ENCODE peak calls at places on chromosomes 11 and 22, in six cellular contexts. G, N, R, E, L and A are unnamed samples.

GRCh38 chr22:20951151-20951931 is 15.7 kb upstream of the AIFM3 start:
- DNase-seq in G (no peak), N (no peak), R (no peak), E (no peak), L (no peak), A (no peak)

GRCh38 chr11:63802637-63803414 is 10.4 kb upstream of the SPINDOC start:
- DNase-seq in G (no peak), N (no peak), R (no peak), E (no peak), L (no peak), A (peak)

GRCh38 chr22:22076937-22077703 is 94.5 kb upstream of the TOP3B start:
- DNase-seq in G (no peak), N (no peak), R (no peak), E (no peak), L (no peak), A (no peak)

GRCh38 chr11:99199336-99199735 is 178.6 kb downstream of the CNTN5 start:
- DNase-seq in G (no peak), N (no peak), R (no peak), E (no peak), L (no peak), A (no peak)

GRCh38 chr11:83054904-83055380 is 16.8 kb downstream of the RAB30 start:
- DNase-seq in G (peak), N (no peak), R (no peak), E (peak), L (no peak), A (peak)

GRCh38 chr22:32204211-32204855 is 540 bp downstream of the RFPL2 start:
- DNase-seq in G (no peak), N (no peak), R (no peak), E (no peak), L (no peak), A (no peak)

GRCh38 chr11:112247198-112247597 is 13.5 kb downstream of the PLET1 start:
- DNase-seq in G (no peak), N (no peak), R (no peak), E (no peak), L (no peak), A (no peak)

GRCh38 chr11:14451825-14452224 is 47.8 kb downstream of the COPB1 start:
- DNase-seq in G (no peak), N (no peak), R (no peak), E (peak), L (no peak), A (peak)

GRCh38 chr11:65786008-65786785 is 666 bp upstream of the OVOL1 start:
- DNase-seq in G (no peak), N (no peak), R (no peak), E (no peak), L (no peak), A (no peak)

GRCh38 chr22:45341503-45341902 is 31.8 kb downstream of the FAM118A start:
- DNase-seq in G (no peak), N (no peak), R (no peak), E (no peak), L (no peak), A (peak)

GRCh38 chr11:127042445-127042844 is 41.9 kb upstream of the KIRREL3 start:
- DNase-seq in G (no peak), N (no peak), R (no peak), E (no peak), L (no peak), A (no peak)

GRCh38 chr11:92453055-92453454 is 228.4 kb downstream of the FAT3 start:
- DNase-seq in G (no peak), N (no peak), R (no peak), E (no peak), L (no peak), A (peak)

GRCh38 chr11:117064275-117064674 is 34.0 kb downstream of the SIK3 start:
- DNase-seq in G (peak), N (no peak), R (no peak), E (no peak), L (no peak), A (no peak)

GRCh38 chr22:27057717-27058116 is 400.3 kb downstream of the MIAT start:
- DNase-seq in G (no peak), N (no peak), R (no peak), E (no peak), L (no peak), A (no peak)

GRCh38 chr11:35781342-35782171 is 119.0 kb downstream of the TRIM44 start:
- DNase-seq in G (no peak), N (no peak), R (no peak), E (no peak), L (no peak), A (no peak)

GRCh38 chr22:48210812-48211211 is 1448.4 kb downstream of the TBC1D22A start:
- DNase-seq in G (no peak), N (no peak), R (no peak), E (no peak), L (no peak), A (no peak)

GRCh38 chr22:44130076-44130711 is 50.5 kb upstream of the PARVG start:
- DNase-seq in G (no peak), N (no peak), R (no peak), E (no peak), L (no peak), A (no peak)

DNA sequence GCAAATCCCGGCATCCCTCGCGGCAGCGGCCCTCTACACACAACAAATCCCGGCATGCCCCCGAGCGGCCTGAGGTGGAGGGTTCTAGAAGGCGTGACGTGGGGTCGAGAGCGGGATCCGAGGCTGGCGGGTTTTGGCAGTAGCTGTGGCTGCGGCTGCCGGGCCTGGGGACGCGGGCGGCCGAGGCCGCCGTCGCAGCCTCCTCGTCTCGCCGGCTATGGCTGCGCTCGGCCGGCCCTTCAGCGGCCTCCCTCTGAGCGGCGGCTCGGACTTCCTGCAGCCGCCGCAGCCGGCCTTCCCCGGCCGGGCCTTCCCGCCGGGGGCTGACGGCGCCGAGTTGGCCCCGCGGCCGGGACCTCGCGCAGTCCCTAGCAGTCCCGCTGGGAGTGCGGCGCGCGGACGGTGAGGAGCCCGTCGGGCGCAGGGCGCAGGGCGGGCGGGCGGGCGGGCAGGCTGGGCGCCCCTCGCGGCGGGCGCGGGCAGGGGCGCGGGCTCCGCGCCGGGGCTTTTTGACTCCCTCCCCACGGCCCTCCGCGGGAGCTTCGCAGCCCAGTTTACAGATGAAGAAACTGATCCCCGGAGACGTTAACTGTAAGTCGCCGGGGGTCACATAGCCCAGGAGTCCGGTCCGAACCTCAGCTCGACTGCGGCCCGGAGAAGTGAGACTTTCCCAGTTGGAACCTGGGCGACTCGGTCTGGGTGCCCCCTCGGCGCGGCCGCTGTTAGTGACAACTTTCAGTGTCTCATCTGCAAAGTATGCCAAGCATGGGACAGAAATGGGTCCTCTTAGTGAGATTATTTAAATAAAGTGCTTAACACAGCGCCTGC is at the start of gene CCDC117:
- DNase-seq in G (peak), N (peak), R (peak), E (peak), L (peak), A (peak)
- TF ChIP-seq CTCF in G (peak), N (peak), R (peak), E (peak), L (no peak), A (peak)

GRCh38 chr11:33830903-33831648 is 56.8 kb upstream of the FBXO3 start:
- DNase-seq in G (no peak), N (no peak), R (no peak), E (no peak), L (no peak), A (no peak)

GRCh38 chr11:33829430-33830141 is 55.3 kb upstream of the FBXO3 start:
- DNase-seq in G (peak), N (peak), R (peak), E (peak), L (peak), A (peak)

GRCh38 chr11:33832676-33833075 is 58.4 kb upstream of the FBXO3 start:
- DNase-seq in G (no peak), N (no peak), R (no peak), E (no peak), L (no peak), A (no peak)

DNA sequence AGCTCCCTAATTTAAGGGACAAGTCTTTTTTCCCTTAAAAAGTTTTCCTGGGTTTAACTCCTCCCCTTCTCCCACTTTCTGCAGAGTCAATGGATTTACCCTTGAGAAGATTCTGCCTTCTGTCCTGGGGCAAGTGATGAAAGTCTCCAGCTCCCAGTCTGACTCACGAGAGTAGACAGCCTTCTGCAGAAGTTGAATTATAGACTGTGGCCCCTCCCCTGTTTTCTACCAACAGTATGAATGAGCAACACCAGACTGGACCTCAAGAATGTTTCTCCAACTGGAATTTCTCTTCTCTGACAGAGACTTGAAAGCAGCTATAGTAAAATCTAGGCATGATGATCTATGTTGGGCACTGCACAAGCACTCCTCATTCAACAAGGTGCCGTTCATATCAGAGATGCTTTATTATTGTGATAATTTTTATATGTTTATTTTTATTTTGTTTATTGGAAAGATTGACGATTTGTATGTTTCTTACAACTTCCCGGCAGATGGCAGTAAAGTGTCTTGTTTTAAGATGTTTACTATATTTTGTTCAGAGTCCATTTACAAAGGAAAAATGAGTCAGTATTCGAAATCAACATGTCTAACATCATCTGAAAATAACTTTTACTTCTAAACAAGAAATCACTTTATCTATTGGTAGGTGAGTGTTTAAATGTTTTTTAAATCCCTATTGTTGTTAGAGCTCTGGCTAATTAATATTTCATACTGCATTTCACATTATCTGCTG is 56.6 kb downstream of the LMO2 start:
- DNase-seq in G (peak), N (no peak), R (no peak), E (peak), L (no peak), A (peak)
- TF ChIP-seq CTCF in G (peak), N (peak), R (no peak), E (peak), L (no peak), A (no peak)

DNA sequence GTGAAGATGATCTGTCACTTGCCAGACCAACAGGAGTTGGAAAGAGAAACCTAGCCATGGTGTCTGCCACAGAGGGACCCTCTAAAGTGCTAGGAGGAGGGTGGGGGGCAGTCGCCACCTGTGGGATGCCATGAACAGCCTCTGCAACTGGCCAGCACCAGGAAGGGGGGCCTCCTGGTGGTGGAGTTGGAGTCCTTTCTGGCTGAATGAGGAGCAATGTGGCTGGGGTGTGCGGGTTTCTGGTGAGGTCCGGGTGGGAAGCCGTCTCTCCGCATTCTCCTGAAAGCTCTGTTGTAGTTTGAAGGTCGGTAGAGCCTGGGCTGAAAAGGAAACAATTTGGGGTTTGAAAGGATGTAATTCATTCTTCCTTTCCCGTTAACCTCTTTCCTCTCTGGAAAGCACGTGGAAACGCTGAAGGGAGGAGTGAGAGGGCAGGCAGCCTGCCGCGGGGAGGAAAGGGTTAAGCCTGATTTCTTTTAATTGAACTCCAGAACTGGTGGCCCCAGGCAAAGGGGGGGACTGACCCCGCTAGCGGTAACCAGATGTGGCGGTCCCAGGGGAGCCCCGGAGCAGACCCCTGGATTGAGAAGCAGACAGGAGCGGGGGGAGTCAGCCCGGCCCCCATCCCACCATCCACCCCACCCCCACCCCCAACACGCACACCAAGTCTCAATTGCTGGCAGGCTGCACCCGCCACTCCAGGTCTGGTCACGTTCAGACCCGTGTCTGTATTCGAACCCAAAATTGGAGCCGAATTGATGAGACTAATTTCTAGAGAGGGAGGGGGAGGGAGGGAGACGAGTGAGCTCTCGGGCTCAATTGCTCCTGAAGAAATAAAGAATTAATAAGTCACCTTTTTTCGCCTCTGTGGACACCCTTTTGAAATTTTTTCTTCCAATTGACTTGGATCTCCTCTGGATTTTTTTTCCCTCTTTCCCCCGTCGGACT is 1.8 kb upstream of the FLI1 start:
- DNase-seq in G (no peak), N (no peak), R (no peak), E (no peak), L (no peak), A (no peak)
- TF ChIP-seq CTCF in G (peak), N (no peak), R (peak), E (peak), L (no peak), A (no peak)

GRCh38 chr11:70127653-70128434 is 49.7 kb downstream of the ANO1 start:
- DNase-seq in G (no peak), N (no peak), R (no peak), E (no peak), L (no peak), A (no peak)

GRCh38 chr11:70129051-70129592 is 51.0 kb downstream of the ANO1 start:
- DNase-seq in G (no peak), N (no peak), R (no peak), E (no peak), L (no peak), A (no peak)

GRCh38 chr11:70124321-70125061 is 46.4 kb downstream of the ANO1 start:
- DNase-seq in G (no peak), N (no peak), R (no peak), E (no peak), L (no peak), A (no peak)

GRCh38 chr11:70128435-70128906 is 50.4 kb downstream of the ANO1 start:
- DNase-seq in G (no peak), N (no peak), R (no peak), E (no peak), L (no peak), A (no peak)

DNA sequence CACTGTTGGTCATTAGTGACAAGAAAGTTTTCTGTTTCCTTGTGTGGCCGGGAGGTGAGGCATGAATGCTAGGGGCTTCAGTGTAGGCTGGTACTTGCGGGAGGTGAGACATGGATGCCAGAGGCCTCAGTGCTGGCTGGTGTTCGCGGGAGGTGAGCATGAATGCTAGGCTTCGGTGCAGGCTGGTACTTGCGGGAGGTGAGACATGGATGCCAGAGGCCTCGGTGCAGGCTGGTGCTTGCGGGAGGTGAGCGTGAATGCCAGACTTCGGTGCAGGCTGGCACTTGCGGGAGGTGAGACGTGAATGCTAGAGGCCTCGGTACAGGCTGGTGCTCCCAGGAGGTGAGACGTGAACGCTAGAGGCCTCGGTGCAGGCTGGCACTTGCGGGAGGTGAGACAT is 48.4 kb downstream of the ANO1 start:
- DNase-seq in G (no peak), N (no peak), R (no peak), E (no peak), L (no peak), A (no peak)
- TF ChIP-seq CTCF in G (no peak), N (no peak), R (no peak), E (no peak), L (no peak), A (no peak)

GRCh38 chr11:60914620-60915249 is 777 bp downstream of the TMEM109 start:
- DNase-seq in G (peak), N (no peak), R (no peak), E (peak), L (no peak), A (peak)

GRCh38 chr11:60916669-60917206 is 2.8 kb downstream of the TMEM109 start:
- DNase-seq in G (no peak), N (no peak), R (no peak), E (no peak), L (no peak), A (no peak)

GRCh38 chr11:60917267-60917666 is 3.3 kb downstream of the TMEM109 start:
- DNase-seq in G (no peak), N (no peak), R (no peak), E (no peak), L (no peak), A (no peak)

GRCh38 chr11:60913793-60914619 is at the start of gene TMEM109:
- DNase-seq in G (peak), N (peak), R (peak), E (peak), L (peak), A (peak)

GRCh38 chr11:60915250-60915914 is 1.4 kb downstream of the TMEM109 start:
- DNase-seq in G (peak), N (peak), R (no peak), E (peak), L (peak), A (peak)
- TF ChIP-seq CTCF in G (peak), N (no peak), R (peak), E (peak), L (no peak), A (peak)

GRCh38 chr11:31237819-31238771 is 131.4 kb downstream of the DCDC1 start:
- DNase-seq in G (no peak), N (no peak), R (no peak), E (no peak), L (no peak), A (no peak)

GRCh38 chr11:31236052-31236652 is 133.4 kb downstream of the DCDC1 start:
- DNase-seq in G (peak), N (no peak), R (no peak), E (peak), L (no peak), A (no peak)

GRCh38 chr11:31233425-31233824 is 136.1 kb downstream of the DCDC1 start:
- DNase-seq in G (no peak), N (no peak), R (no peak), E (no peak), L (no peak), A (peak)
- TF ChIP-seq CTCF in G (peak), N (no peak), R (peak), E (peak), L (no peak), A (peak)

GRCh38 chr11:122653911-122654310 is 1.6 kb upstream of the UBASH3B start:
- DNase-seq in G (no peak), N (no peak), R (no peak), E (no peak), L (no peak), A (no peak)
- TF ChIP-seq CTCF in G (no peak), N (no peak), R (no peak), E (no peak), L (no peak), A (no peak)

DNA sequence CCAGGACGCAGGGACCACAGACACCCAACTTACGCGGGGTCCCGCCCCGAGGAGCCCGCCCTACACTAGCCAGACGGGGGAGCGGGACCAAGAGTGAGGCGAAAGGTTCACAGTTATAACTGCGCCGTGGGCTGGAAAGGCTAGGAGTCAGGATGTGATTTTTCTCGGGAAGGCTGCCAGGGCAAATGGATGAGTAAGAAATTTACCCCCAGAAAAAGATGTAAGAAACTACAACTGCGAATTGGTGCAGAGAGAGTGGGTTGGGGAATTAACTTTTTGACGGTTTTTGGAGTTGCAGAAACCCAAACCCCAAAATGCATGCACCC is 1.3 kb downstream of the TSPAN18 start:
- DNase-seq in G (no peak), N (no peak), R (no peak), E (no peak), L (no peak), A (no peak)
- TF ChIP-seq CTCF in G (no peak), N (no peak), R (no peak), E (peak), L (peak), A (no peak)

DNA sequence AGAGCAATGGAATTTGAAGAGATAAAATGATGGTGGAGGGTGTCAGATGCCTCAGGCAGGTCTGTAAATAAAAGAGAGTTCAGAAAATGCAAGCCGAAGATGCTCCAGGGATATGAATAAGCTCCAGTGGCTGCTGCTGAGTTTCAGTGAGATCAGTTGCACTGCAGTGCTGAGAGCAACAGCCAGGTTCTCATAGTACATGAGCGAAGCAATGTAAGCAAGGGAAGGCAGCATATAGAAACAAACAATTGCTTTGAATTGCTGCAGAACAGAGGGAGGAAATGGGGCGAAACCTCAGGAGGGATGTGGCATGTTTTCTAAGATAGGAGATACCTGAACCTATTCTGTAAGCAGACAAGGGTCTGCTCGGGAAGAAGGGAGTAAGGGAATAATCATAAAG is 369.5 kb downstream of the AASDHPPT start:
- DNase-seq in G (no peak), N (no peak), R (no peak), E (no peak), L (no peak), A (no peak)
- TF ChIP-seq CTCF in G (no peak), N (no peak), R (no peak), E (no peak), L (no peak), A (no peak)